ENCODE peak calls at places on chromosomes 4 and X, in seven cellular contexts. J, V, S, M, K, U and Z are unnamed samples.

GRCh38 chrX:56728321-56728720 is 722 bp upstream of the NBDY start:
- DNase-seq in U (peak; percentile 32), J (no peak), K (no peak), V (no peak), S (no peak), M (no peak), Z (no peak)

GRCh38 chr4:138475116-138475515 is 233.0 kb upstream of the SLC7A11 start:
- DNase-seq in U (no peak), S (no peak), M (no peak), J (no peak), K (no peak), V (no peak), Z (no peak)

GRCh38 chr4:83013931-83014330 is 3.3 kb upstream of the LIN54 start:
- DNase-seq in K (no peak), V (no peak), M (no peak), J (no peak), U (no peak), S (no peak), Z (no peak)

GRCh38 chr4:33073811-33074210 is 2353.6 kb downstream of the PCDH7 start:
- DNase-seq in U (no peak), M (no peak), S (no peak), J (no peak), K (no peak), V (no peak), Z (no peak)

GRCh38 chr4:140691369-140691768 is 64.8 kb downstream of the TBC1D9 start:
- DNase-seq in K (no peak), S (no peak), J (no peak), U (no peak), V (no peak), M (no peak), Z (no peak)

GRCh38 chrX:386768-387575 is at the start of gene PPP2R3B:
- DNase-seq in S (peak; percentile 98), M (peak; percentile 99), U (peak; percentile 92), K (peak; percentile 100), J (peak; percentile 98), V (peak; percentile 100), Z (peak; percentile 99)

GRCh38 chr4:160537681-160538080 is 1434.8 kb downstream of the RAPGEF2 start:
- DNase-seq in M (no peak), J (no peak), K (no peak), V (no peak), S (no peak), U (no peak), Z (no peak)

GRCh38 chrX:16138108-16138427 is 14.7 kb downstream of the GRPR start:
- DNase-seq in U (no peak), J (no peak), V (no peak), M (no peak), K (no peak), S (no peak), Z (no peak)

GRCh38 chrX:76407795-76408194 is 19.7 kb upstream of the MAGEE1 start:
- DNase-seq in S (no peak), M (no peak), J (no peak), V (no peak), U (no peak), K (no peak), Z (no peak)

GRCh38 chr4:39134674-39135073 is 47.7 kb upstream of the WDR19 start:
- DNase-seq in J (no peak), U (peak; percentile 58), S (no peak), V (no peak), K (no peak), M (no peak), Z (no peak)

GRCh38 chrX:76148011-76148665 is 24.7 kb upstream of the PBDC1 start:
- DNase-seq in J (peak; percentile 25), S (no peak), M (peak; percentile 10), U (peak; percentile 16), V (no peak), K (no peak), Z (no peak)

GRCh38 chrX:122582280-122582679 is 601.8 kb upstream of the GRIA3 start:
- DNase-seq in V (no peak), S (no peak), M (no peak), J (no peak), K (no peak), U (no peak), Z (no peak)

GRCh38 chr4:113476800-113477199 is 284.7 kb downstream of the CAMK2D start:
- DNase-seq in M (no peak), V (no peak), K (no peak), S (no peak), J (peak; percentile 65), U (no peak), Z (no peak)

GRCh38 chrX:637660-638481 is 7.3 kb downstream of the SHOX start:
- DNase-seq in M (no peak), V (no peak), U (no peak), K (no peak), S (no peak), J (no peak), Z (peak; percentile 37)

GRCh38 chrX:136586386-136586785 is 54.4 kb downstream of the VGLL1 start:
- DNase-seq in V (no peak), S (no peak), M (no peak), K (no peak), J (peak; percentile 32), U (no peak), Z (no peak)

GRCh38 chrX:17824980-17825379 is 36.1 kb downstream of the RAI2 start:
- DNase-seq in M (no peak), S (no peak), J (no peak), K (no peak), U (no peak), V (no peak), Z (no peak)

GRCh38 chr4:25032126-25032525 is 1.4 kb upstream of the LGI2 start:
- DNase-seq in V (no peak), U (no peak), S (no peak), K (no peak), J (no peak), M (no peak), Z (no peak)
- TF ChIP-seq CTCF in V (no peak), U (no peak), S (no peak), K (no peak), J (no peak), M (no peak), Z (peak; percentile 22)

DNA sequence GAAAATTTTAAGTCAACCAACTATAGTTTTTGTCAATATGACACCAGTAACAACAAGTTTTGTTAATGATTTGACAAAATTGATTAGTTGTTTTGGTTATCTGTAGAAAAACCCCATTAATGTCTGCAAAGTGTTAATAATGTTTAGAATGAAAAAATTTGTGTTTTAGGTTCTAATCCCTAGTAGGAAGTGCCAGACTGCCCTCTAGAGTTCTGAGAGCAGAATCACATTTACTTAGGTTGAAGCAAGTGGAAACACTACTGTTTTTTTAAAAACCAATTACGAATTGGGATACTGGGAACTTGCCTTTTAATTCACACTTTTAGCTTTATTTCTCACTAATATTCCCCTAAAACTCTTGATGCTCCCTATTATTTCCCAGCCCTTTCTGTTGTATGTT is 101.1 kb upstream of the CYLC1 start:
- DNase-seq in J (no peak), V (no peak), S (no peak), U (peak; percentile 60), K (no peak), M (no peak), Z (no peak)
- TF ChIP-seq CTCF in J (peak; percentile 31), V (peak; percentile 26), S (no peak), U (peak; percentile 69), K (peak; percentile 23), M (no peak), Z (peak; percentile 72)

GRCh38 chrX:97026406-97026805 is 142.7 kb downstream of the RPA4 start:
- DNase-seq in V (no peak), M (no peak), K (no peak), J (no peak), U (peak; percentile 9), S (no peak), Z (no peak)
- TF ChIP-seq CTCF in V (no peak), M (no peak), K (no peak), J (no peak), U (no peak), S (no peak), Z (peak; percentile 65)

GRCh38 chr4:4901877-4902276 is 42.4 kb downstream of the MSX1 start:
- DNase-seq in S (no peak), U (no peak), J (no peak), K (no peak), V (no peak), M (no peak), Z (no peak)
- TF ChIP-seq CTCF in S (no peak), U (no peak), J (peak; percentile 13), K (peak; percentile 35), V (no peak), M (no peak), Z (peak; percentile 46)

GRCh38 chr4:67723949-67724348 is 23.0 kb upstream of the UBA6 start:
- DNase-seq in M (no peak), V (no peak), K (no peak), J (no peak), U (no peak), S (no peak), Z (no peak)
- TF ChIP-seq CTCF in M (no peak), V (no peak), K (no peak), J (no peak), U (no peak), S (peak; percentile 6), Z (no peak)